ENCODE peak calls at places on chromosome 4, in five cellular contexts. V, B, F, O and G are unnamed samples.

GRCh38 chr4:146273204-146273901 is 59.0 kb downstream of the REELD1 start:
- DNase-seq in V (no peak), B (no peak), F (no peak), O (peak), G (peak)

GRCh38 chr4:103012594-103012993 is 6.9 kb downstream of the SLC9B1 start:
- DNase-seq in V (no peak), B (no peak), F (no peak), O (no peak), G (no peak)

GRCh38 chr4:3250956-3251690 is 2.2 kb downstream of the MSANTD1 start:
- DNase-seq in V (peak), B (no peak), F (peak), O (no peak), G (no peak)

GRCh38 chr4:108443585-108443984 is 176.8 kb upstream of the RPL34 start:
- DNase-seq in V (no peak), B (no peak), F (no peak), O (no peak), G (no peak)

GRCh38 chr4:123477804-123478209 is 81.2 kb downstream of the SPRY1 start:
- DNase-seq in V (peak), B (peak), F (no peak), O (no peak), G (no peak)

GRCh38 chr4:37639551-37640293 is 46.5 kb downstream of the RELL1 start:
- DNase-seq in V (no peak), B (peak), F (no peak), O (no peak), G (no peak)

GRCh38 chr4:53587123-53587522 is 4.2 kb downstream of the LNX1 start:
- DNase-seq in V (no peak), B (no peak), F (no peak), O (no peak), G (no peak)

GRCh38 chr4:188092824-188093223 is 16.6 kb downstream of the TRIML2 start:
- DNase-seq in V (no peak), B (no peak), F (no peak), O (no peak), G (no peak)

GRCh38 chr4:182085051-182085480 is 158.1 kb upstream of the TENM3 start:
- DNase-seq in V (no peak), B (peak), F (no peak), O (no peak), G (no peak)